ENCODE peak calls at places on chromosomes 3 and 15, in eight cellular contexts. S is tibial nerve, Z is BE2C, F is MCF 10A, I is K562, T is IMR-90, Y is WTC11, M is GM10248. A is an unnamed sample.

GRCh38 chr3:134302674-134303073 is 52.0 kb upstream of the RYK start:
- DNase-seq in S (no peak), Z (no peak), F (no peak), I (no peak), T (no peak), Y (no peak), M (no peak), A (no peak)

GRCh38 chr15:88482263-88482662 is 14.8 kb downstream of the MRPS11 start:
- DNase-seq in S (no peak), Z (no peak), F (no peak), I (no peak), T (no peak), Y (no peak), M (no peak), A (no peak)

GRCh38 chr3:60010778-60011177 is 961.0 kb upstream of the CFAP20DC start:
- DNase-seq in S (no peak), Z (no peak), F (no peak), I (no peak), T (no peak), Y (no peak), M (peak), A (no peak)

GRCh38 chr3:59798372-59799086 is 748.7 kb upstream of the CFAP20DC start:
- DNase-seq in S (no peak), Z (no peak), F (peak), I (no peak), T (no peak), Y (no peak), M (no peak), A (no peak)

GRCh38 chr15:63481105-63481810 is 23.1 kb upstream of the USP3 start:
- DNase-seq in S (no peak), Z (no peak), F (peak), I (no peak), T (peak), Y (no peak), M (no peak), A (no peak)

GRCh38 chr3:160720123-160720746 is 35.8 kb upstream of the PPM1L start:
- DNase-seq in S (no peak), Z (no peak), F (no peak), I (no peak), T (no peak), Y (peak), M (peak), A (no peak)

GRCh38 chr15:51629612-51630011 is 7.0 kb upstream of the DMXL2 start:
- DNase-seq in S (peak), Z (no peak), F (peak), I (no peak), T (no peak), Y (no peak), M (no peak), A (no peak)

GRCh38 chr15:51004103-51004536 is 90.6 kb downstream of the TNFAIP8L3 start:
- DNase-seq in S (no peak), Z (no peak), F (peak), I (peak), T (peak), Y (no peak), M (no peak), A (no peak)

GRCh38 chr3:36907911-36908646 is 36.8 kb downstream of the TRANK1 start:
- DNase-seq in S (peak), Z (no peak), F (peak), I (peak), T (peak), Y (no peak), M (no peak), A (no peak)

GRCh38 chr3:71466483-71466882 is 117.0 kb downstream of the FOXP1 start:
- DNase-seq in S (no peak), Z (no peak), F (peak), I (peak), T (no peak), Y (no peak), M (no peak), A (no peak)

GRCh38 chr3:28349397-28350000 is 875 bp upstream of the AZI2 start:
- DNase-seq in S (no peak), Z (no peak), F (no peak), I (no peak), T (peak), Y (no peak), M (no peak), A (no peak)

GRCh38 chr3:28345690-28346089 is 2.8 kb upstream of the ZCWPW2 start:
- DNase-seq in S (no peak), Z (no peak), F (no peak), I (no peak), T (no peak), Y (no peak), M (no peak), A (no peak)

GRCh38 chr3:28347374-28348285 is 891 bp upstream of the ZCWPW2 start:
- DNase-seq in S (peak), Z (no peak), F (peak), I (peak), T (peak), Y (no peak), M (no peak), A (no peak)

GRCh38 chr3:28348286-28348636 is 260 bp upstream of the ZCWPW2 start:
- DNase-seq in S (no peak), Z (no peak), F (no peak), I (no peak), T (peak), Y (no peak), M (no peak), A (no peak)

GRCh38 chr3:28348637-28349396 is at the start of the genes AZI2 and ZCWPW2:
- DNase-seq in S (peak), Z (peak), F (peak), I (peak), T (peak), Y (peak), M (peak), A (peak)
- TF ChIP-seq CTCF in S (no peak), Z (no peak), F (peak), I (peak), T (peak), Y (no peak), M (peak), A (no peak)

DNA sequence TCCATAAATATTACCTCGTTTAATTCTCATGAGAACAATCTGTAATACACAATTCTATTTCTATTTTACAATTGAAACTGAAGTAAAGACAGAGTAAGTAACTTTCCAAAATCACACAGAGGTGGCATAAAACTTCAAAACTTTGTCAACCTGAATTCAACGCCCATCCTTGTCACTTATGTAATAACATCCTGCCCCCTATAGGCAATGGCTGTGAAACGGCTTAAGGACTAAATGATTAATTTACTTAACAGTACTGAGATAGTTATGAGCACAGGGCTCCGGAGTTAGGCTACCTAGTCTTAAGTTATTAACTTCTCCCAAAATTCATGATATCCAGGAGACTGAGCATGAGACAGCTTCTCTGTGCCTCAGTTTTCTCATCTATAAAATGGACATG is 293.1 kb upstream of the CHRM5 start:
- DNase-seq in S (peak), Z (no peak), F (peak), I (peak), T (no peak), Y (no peak), M (peak), A (no peak)
- TF ChIP-seq CTCF in S (no peak), Z (peak), F (peak), I (peak), T (peak), Y (peak), M (peak), A (peak)

GRCh38 chr3:109137766-109138165 is 1.2 kb downstream of the C3orf85 start:
- DNase-seq in S (no peak), Z (no peak), F (no peak), I (no peak), T (no peak), Y (no peak), M (no peak), A (no peak)
- TF ChIP-seq CTCF in S (no peak), Z (no peak), F (no peak), I (no peak), T (no peak), Y (no peak), M (no peak), A (no peak)

DNA sequence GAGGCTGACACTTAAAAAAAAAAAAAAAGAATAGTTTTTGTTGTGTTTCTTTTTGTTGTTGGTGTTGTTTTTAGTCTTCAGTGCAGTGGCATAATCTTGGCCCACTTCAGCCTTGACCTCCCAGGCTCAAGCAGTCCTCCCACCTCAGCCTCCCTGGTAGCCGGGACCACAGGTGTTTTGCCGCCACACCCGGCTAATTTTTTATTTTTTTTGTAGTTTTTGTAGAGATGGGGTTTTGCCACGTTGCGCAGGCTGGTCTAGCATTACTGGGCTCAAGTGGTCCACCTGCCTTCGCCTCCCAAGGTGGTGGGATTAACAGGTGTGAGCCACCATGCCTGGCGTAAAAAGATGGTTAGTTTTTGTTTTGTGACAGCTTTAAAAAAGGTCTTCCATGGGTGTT is 30.1 kb downstream of the IGF1R start:
- DNase-seq in S (no peak), Z (no peak), F (no peak), I (no peak), T (no peak), Y (no peak), M (no peak), A (no peak)
- TF ChIP-seq CTCF in S (no peak), Z (no peak), F (no peak), I (no peak), T (no peak), Y (no peak), M (no peak), A (no peak)

GRCh38 chr3:151916781-151917180 is 43.3 kb downstream of the SUCNR1 start:
- DNase-seq in S (no peak), Z (no peak), F (no peak), I (no peak), T (no peak), Y (no peak), M (no peak), A (no peak)

GRCh38 chr3:151919030-151919328 is 45.5 kb downstream of the SUCNR1 start:
- DNase-seq in S (no peak), Z (no peak), F (no peak), I (no peak), T (no peak), Y (no peak), M (no peak), A (no peak)

GRCh38 chr3:151923901-151924300 is 50.5 kb downstream of the SUCNR1 start:
- DNase-seq in S (no peak), Z (no peak), F (peak), I (no peak), T (peak), Y (no peak), M (no peak), A (no peak)

GRCh38 chr3:151919446-151919845 is 46.0 kb downstream of the SUCNR1 start:
- DNase-seq in S (peak), Z (no peak), F (no peak), I (no peak), T (no peak), Y (no peak), M (no peak), A (no peak)

GRCh38 chr3:151918253-151919029 is 45.0 kb downstream of the SUCNR1 start:
- DNase-seq in S (no peak), Z (no peak), F (peak), I (peak), T (peak), Y (no peak), M (peak), A (no peak)
- TF ChIP-seq CTCF in S (peak), Z (peak), F (peak), I (peak), T (peak), Y (peak), M (peak), A (peak)

GRCh38 chr15:95346856-95347255 is 983.6 kb upstream of the NR2F2 start:
- DNase-seq in S (no peak), Z (no peak), F (no peak), I (no peak), T (peak), Y (no peak), M (no peak), A (no peak)

GRCh38 chr15:95347846-95348245 is 982.7 kb upstream of the NR2F2 start:
- DNase-seq in S (no peak), Z (no peak), F (peak), I (peak), T (no peak), Y (no peak), M (no peak), A (no peak)

GRCh38 chr15:95345867-95346266 is 984.6 kb upstream of the NR2F2 start:
- DNase-seq in S (no peak), Z (no peak), F (no peak), I (no peak), T (no peak), Y (no peak), M (no peak), A (no peak)

DNA sequence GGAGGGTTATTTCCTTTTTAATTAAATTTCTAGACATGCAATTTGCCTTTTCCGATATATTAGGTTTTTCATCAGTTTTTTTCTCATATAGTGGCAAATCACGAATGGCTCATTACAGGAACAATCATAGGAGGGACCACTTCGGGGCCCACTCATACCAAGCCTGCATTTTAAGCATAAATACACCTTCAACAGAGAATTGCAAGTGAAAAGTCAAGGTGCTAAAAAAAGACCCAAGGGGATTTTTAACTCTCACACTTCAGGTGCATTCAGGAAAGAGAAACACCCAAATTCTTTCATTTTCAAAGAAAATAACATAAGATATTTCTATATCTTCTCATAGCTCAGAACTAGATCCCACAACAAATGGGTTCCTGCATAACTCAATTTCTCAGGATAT is 979.6 kb upstream of the NR2F2 start:
- DNase-seq in S (no peak), Z (no peak), F (no peak), I (no peak), T (no peak), Y (no peak), M (no peak), A (no peak)
- TF ChIP-seq CTCF in S (no peak), Z (no peak), F (no peak), I (no peak), T (no peak), Y (no peak), M (no peak), A (no peak)